ENCODE peak calls at places on chromosomes 5 and 9, in four cellular contexts. I, Y, Q and K are unnamed samples.
A peak's percentile ranks its signal among the peaks of the same experiment; 100 is the strongest.

GRCh38 chr9:113963017-113963620 is 87.0 kb downstream of the ZNF618 start:
- DNase-seq in I (peak; percentile 53), Y (no peak), Q (peak; percentile 49), K (peak; percentile 54)

GRCh38 chr9:131546336-131547084 is 1.2 kb downstream of the PRRT1B start:
- DNase-seq in I (peak; percentile 64), Y (no peak), Q (peak; percentile 12), K (no peak)

GRCh38 chr5:136038635-136039034 is 9.8 kb downstream of the TGFBI start:
- DNase-seq in I (no peak), Y (no peak), Q (peak; percentile 75), K (no peak)

GRCh38 chr5:135053278-135053677 is 19.2 kb upstream of the PITX1 start:
- DNase-seq in I (no peak), Y (no peak), Q (no peak), K (no peak)

GRCh38 chr5:146945722-146946121 is 67.2 kb upstream of the PPP2R2B start:
- DNase-seq in I (no peak), Y (no peak), Q (no peak), K (no peak)

GRCh38 chr5:2532809-2533208 is 218.7 kb downstream of the IRX2 start:
- DNase-seq in I (no peak), Y (no peak), Q (no peak), K (no peak)

GRCh38 chr5:1526681-1527131 is 2.9 kb upstream of the LPCAT1 start:
- DNase-seq in I (no peak), Y (no peak), Q (no peak), K (peak; percentile 37)

GRCh38 chr9:35935755-35936509 is 22.0 kb downstream of the OR2S2 start:
- DNase-seq in I (peak; percentile 13), Y (no peak), Q (peak; percentile 82), K (no peak)

GRCh38 chr5:75037106-75037505 is 15.3 kb downstream of the GCNT4 start:
- DNase-seq in I (peak; percentile 99), Y (no peak), Q (peak; percentile 93), K (no peak)

DNA sequence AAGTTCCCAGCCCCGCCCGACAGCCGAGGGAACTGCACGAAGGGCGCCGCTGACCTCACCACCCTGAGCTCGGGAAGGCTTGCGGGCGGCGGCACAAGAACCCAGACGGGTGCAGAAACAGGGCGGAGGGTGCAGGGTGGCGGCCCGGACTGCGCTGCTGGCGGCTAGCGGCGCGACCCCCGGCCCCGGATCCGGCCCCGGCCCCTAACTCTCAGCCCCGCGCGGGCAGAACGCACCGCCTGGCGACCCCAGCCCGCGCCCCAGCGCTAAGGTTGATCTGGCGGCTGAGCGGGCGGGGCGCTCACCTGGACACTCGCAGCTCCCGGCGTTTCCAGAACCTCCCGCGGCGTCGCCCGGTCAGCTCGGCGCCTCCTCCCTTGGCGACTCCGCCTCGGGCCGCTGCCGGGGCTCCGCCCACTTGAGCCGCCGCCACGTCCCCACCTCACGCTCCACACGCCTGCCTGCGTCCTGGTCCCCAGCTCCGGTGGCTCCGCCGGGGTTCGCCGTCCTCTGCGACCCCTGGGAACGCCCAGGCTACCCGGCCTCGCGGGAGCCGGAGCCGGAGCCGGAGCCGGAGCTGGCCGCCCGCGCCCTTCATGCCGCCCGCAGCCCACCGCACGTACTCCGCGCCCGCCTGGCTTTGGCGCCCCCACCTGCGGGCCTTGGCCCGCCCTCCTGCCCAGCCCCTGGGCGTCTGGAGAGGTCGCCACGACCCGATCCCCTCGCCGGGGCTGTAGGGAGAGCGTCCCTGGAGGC is at the start of gene P4HA2:
- DNase-seq in I (peak; percentile 85), Y (peak; percentile 8), Q (peak; percentile 65), K (peak; percentile 58)
- TF ChIP-seq CTCF in I (no peak), Y (no peak), Q (no peak), K (peak; percentile 3)

DNA sequence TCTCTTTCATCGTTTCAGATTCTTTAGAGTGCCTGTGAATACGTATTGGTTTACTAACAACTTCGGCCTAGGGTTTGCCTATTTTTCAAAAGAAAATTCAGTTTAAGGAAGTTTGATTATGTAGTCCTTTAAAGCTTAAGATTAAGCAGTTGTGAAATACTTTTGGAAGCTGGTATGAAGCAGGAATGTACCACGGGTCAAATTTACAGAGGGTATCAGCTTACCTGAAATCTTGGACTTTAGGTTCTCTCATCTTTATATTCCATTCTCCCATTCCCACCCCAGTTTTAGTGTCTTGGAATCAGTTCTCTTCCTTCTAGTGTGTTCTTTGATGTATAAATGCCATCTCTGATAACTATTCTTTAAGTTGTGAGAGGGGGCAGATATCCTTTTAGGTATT is 53.2 kb downstream of the IQGAP2 start:
- DNase-seq in I (no peak), Y (no peak), Q (no peak), K (no peak)
- TF ChIP-seq CTCF in I (no peak), Y (no peak), Q (no peak), K (no peak)

GRCh38 chr9:89597711-89598707 is 6.8 kb upstream of the GADD45G start:
- DNase-seq in I (peak; percentile 59), Y (no peak), Q (peak; percentile 59), K (no peak)
- TF ChIP-seq CTCF in I (peak; percentile 80), Y (peak; percentile 82), Q (peak; percentile 77), K (peak; percentile 79)

GRCh38 chr5:181223041-181223728 is at the start of gene TRIM41:
- DNase-seq in I (peak; percentile 93), Y (peak; percentile 94), Q (peak; percentile 98), K (peak; percentile 99)

GRCh38 chr5:181221792-181222629 is 1.1 kb upstream of the TRIM41 start:
- DNase-seq in I (peak; percentile 75), Y (peak; percentile 99), Q (peak; percentile 98), K (peak; percentile 85)

GRCh38 chr5:181223729-181224389 is 778 bp downstream of the TRIM41 start:
- DNase-seq in I (no peak), Y (no peak), Q (peak; percentile 40), K (peak; percentile 63)

GRCh38 chr5:181221105-181221791 is 1.8 kb upstream of the TRIM41 start:
- DNase-seq in I (no peak), Y (no peak), Q (no peak), K (no peak)

GRCh38 chr5:181222630-181223040 is 446 bp upstream of the TRIM41 start:
- DNase-seq in I (no peak), Y (no peak), Q (no peak), K (no peak)
- TF ChIP-seq CTCF in I (no peak), Y (no peak), Q (no peak), K (no peak)

DNA sequence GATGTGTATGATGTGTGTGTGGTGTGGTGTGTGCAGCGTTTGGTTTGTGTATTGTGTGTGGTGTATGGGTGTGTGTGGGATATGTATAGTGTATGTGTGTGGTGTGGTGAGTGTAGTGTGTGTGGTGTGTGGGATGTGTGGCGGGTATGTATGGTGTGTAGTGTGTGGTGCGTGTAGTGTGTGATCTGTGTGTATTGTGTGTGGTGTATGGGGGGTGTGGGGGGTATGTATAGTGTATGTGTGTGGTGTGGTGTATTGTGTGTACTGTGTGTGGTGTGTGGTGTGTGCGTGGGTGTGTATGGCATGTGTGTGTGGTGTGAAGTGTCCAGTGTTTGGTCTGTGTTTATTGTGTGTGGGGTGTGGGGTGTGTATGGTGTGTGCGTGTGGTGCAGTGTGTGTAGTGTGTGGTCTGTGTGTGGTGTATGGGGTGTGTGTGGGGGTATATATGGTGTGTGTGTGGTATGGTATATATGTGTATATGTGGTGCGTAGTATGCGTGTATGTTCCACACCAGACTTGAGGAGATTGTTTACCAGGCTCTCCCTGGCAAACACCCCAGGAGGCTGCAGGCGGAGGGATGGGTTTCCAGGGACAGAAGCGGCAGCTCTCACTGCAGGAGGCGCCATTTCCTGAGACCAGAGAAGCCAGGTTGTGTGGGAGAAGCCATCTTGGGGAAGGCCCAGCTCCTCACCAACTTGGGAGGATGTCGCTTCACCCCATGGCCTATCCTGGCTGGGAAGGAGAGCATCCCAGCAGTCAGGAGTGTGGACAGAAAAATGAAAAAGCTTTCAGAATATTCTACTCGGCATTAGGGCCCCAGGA is 138.1 kb downstream of the NXNL2 start:
- DNase-seq in I (no peak), Y (no peak), Q (no peak), K (no peak)
- TF ChIP-seq CTCF in I (no peak), Y (no peak), Q (no peak), K (no peak)

GRCh38 chr5:154607746-154608145 is 129.7 kb upstream of the HAND1 start:
- DNase-seq in I (no peak), Y (no peak), Q (no peak), K (no peak)
- TF ChIP-seq CTCF in I (no peak), Y (no peak), Q (no peak), K (no peak)

DNA sequence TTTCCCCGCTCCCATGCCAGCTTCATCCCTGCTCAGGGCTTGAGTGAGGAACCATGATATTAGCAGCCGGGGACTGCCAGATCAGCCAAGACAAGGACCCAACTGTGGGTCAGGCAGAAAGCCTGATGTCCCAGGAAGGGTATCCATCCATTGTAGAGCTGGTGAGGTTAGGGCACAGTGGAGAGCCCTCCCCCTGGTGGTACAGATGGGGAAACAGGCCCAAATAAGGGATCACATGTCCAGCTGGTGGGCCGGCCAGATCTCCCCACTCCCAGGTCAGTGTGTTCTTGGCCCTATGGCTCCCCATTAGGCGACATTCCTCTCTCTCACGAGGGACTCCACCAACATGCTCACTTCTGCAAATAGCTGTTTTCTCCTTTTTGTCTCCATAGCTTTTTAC is 9.0 kb downstream of the CDX1 start:
- DNase-seq in I (peak; percentile 55), Y (no peak), Q (peak; percentile 25), K (no peak)
- TF ChIP-seq CTCF in I (no peak), Y (no peak), Q (peak; percentile 51), K (peak; percentile 26)

DNA sequence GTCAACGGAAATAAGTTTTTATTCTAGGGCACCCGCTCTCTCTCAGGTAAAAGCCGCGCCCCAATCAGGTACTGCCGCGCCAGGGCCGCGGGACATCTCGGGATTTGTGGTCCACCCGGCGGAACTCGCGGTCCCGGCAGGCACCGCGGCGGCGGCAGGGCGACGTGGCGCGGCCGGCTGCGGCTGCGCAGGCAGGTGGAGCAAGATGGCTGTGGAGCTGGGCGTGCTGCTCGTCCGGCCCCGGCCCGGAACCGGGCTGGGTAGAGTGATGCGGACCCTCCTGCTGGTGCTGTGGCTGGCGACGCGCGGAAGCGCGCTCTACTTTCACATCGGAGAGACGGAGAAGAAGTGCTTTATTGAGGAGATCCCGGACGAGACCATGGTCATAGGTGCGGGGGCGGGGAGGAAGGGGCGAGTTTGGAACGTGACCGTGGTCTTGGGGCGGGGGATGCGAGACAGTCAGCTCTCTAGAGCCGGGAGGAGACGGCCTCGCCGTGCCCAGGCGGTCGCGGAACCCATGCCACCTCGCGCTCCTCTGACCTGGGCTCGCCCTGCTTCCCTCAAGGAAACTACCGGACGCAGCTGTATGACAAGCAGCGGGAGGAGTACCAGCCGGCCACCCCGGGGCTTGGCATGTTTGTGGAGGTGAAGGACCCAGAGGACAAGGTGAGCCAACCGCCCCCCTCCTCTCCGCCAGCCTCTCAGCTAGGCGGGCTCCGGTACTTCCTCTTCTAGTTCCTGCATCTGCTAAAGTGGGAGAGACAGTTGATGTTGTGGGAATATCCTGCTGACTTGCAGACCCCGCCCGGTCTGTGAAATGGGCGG is at the start of gene TMED9:
- DNase-seq in I (peak; percentile 92), Y (no peak), Q (peak; percentile 82), K (peak; percentile 74)
- TF ChIP-seq CTCF in I (no peak), Y (no peak), Q (no peak), K (no peak)